ENCODE peak calls at places on chromosomes 3 and 15, in six cellular contexts. G, J, D, M, I and T are unnamed samples.

GRCh38 chr15:58401991-58402649 is 29.7 kb upstream of the LIPC start:
- DNase-seq in I (no peak), D (no peak), J (no peak), M (no peak), G (no peak), T (no peak)

GRCh38 chr3:177210744-177211502 is 13.6 kb upstream of the TBL1XR1 start:
- DNase-seq in D (no peak), M (no peak), G (no peak), J (no peak), I (no peak), T (no peak)

GRCh38 chr3:20999661-21000060 is 751.3 kb downstream of the ZNF385D start:
- DNase-seq in I (no peak), D (no peak), M (peak; percentile 28), G (no peak), J (no peak), T (no peak)

GRCh38 chr15:31387483-31388118 is 61.0 kb downstream of the KLF13 start:
- DNase-seq in M (peak; percentile 25), D (no peak), I (peak; percentile 19), G (no peak), J (no peak), T (peak; percentile 79)

GRCh38 chr3:155392138-155392537 is 98.7 kb upstream of the STRIT1 start:
- DNase-seq in G (no peak), D (no peak), I (no peak), J (no peak), M (no peak), T (no peak)

GRCh38 chr15:43792761-43793493 is 807 bp downstream of the SERF2 start:
- DNase-seq in I (peak; percentile 57), J (no peak), M (peak; percentile 53), D (no peak), G (no peak), T (no peak)

GRCh38 chr3:176919836-176920760 is 277.2 kb downstream of the TBL1XR1 start:
- DNase-seq in M (peak; percentile 41), I (peak; percentile 77), G (peak; percentile 7), J (no peak), D (no peak), T (no peak)

GRCh38 chr3:171055336-171056178 is 29.0 kb upstream of the SLC2A2 start:
- DNase-seq in I (no peak), M (peak; percentile 89), J (no peak), D (no peak), G (peak; percentile 40), T (no peak)

GRCh38 chr3:190615607-190616006 is 101.7 kb downstream of the IL1RAP start:
- DNase-seq in J (no peak), G (no peak), D (no peak), I (no peak), M (no peak), T (no peak)

GRCh38 chr3:11090551-11090950 is 63.7 kb upstream of the HRH1 start:
- DNase-seq in G (no peak), M (no peak), D (no peak), J (no peak), I (no peak), T (no peak)

GRCh38 chr15:72116680-72117447 is 1.1 kb downstream of the MYO9A start:
- DNase-seq in J (no peak), M (peak; percentile 26), D (no peak), I (peak; percentile 23), G (peak; percentile 34), T (no peak)

GRCh38 chr3:54032598-54032997 is 89.8 kb upstream of the CACNA2D3 start:
- DNase-seq in M (no peak), I (peak; percentile 6), D (no peak), J (no peak), G (no peak), T (no peak)

GRCh38 chr3:194276768-194277546 is 74.2 kb downstream of the CPN2 start:
- DNase-seq in G (no peak), D (no peak), J (no peak), I (peak; percentile 47), M (peak; percentile 13), T (peak; percentile 72)

GRCh38 chr3:155411500-155412223 is 118.2 kb upstream of the STRIT1 start:
- DNase-seq in I (peak; percentile 35), J (no peak), M (no peak), D (no peak), G (peak; percentile 16), T (no peak)

GRCh38 chr3:140050977-140051957 is 116.3 kb downstream of the CLSTN2 start:
- DNase-seq in I (peak; percentile 64), D (no peak), J (no peak), M (peak; percentile 43), G (no peak), T (no peak)

GRCh38 chr3:52895416-52895815 is 1.9 kb downstream of the STIMATE start:
- DNase-seq in D (no peak), J (no peak), I (no peak), M (no peak), G (no peak), T (no peak)

GRCh38 chr15:70323111-70323851 is 225.6 kb upstream of the TLE3 start:
- DNase-seq in I (peak; percentile 89), D (no peak), J (no peak), M (no peak), G (no peak), T (peak; percentile 76)

GRCh38 chr3:72699631-72700030 is 148.6 kb downstream of the SHQ1 start:
- DNase-seq in I (no peak), J (no peak), G (no peak), D (no peak), M (no peak), T (no peak)